ENCODE peak calls at places on chromosomes 5 and 9, in five cellular contexts. E, T, Q, Z and I are unnamed samples.
A peak's percentile ranks its signal among the peaks of the same experiment; 100 is the strongest.

GRCh38 chr9:15142903-15143534 is 164.0 kb downstream of the TTC39B start:
- DNase-seq in E (peak; percentile 65), T (peak; percentile 42), Q (peak; percentile 70), Z (peak; percentile 83), I (peak; percentile 70)

GRCh38 chr9:37542895-37543294 is 33.3 kb downstream of the FBXO10 start:
- DNase-seq in Q (no peak), E (peak; percentile 28), T (no peak), Z (no peak), I (no peak)

GRCh38 chr5:7745882-7746735 is 104.8 kb downstream of the CFAP90 start:
- DNase-seq in Q (peak; percentile 59), E (peak; percentile 84), Z (peak; percentile 92), T (peak; percentile 39), I (peak; percentile 90)

GRCh38 chr9:115109486-115109885 is 8.5 kb downstream of the TNC start:
- DNase-seq in Z (peak; percentile 90), Q (peak; percentile 72), T (peak; percentile 79), E (peak; percentile 54), I (peak; percentile 34)

GRCh38 chr9:126228111-126228778 is 98.4 kb upstream of the MVB12B start:
- DNase-seq in T (no peak), E (no peak), Z (no peak), Q (no peak), I (no peak)

GRCh38 chr5:42586625-42587024 is 163.4 kb downstream of the GHR start:
- DNase-seq in Q (no peak), E (no peak), Z (no peak), T (no peak), I (no peak)

GRCh38 chr5:172245046-172245445 is 38.5 kb downstream of the UBTD2 start:
- DNase-seq in Z (no peak), Q (no peak), E (no peak), T (no peak), I (no peak)

GRCh38 chr9:75185585-75186170 is 97.4 kb downstream of the OSTF1 start:
- DNase-seq in T (no peak), E (peak; percentile 27), Q (no peak), Z (peak; percentile 75), I (peak; percentile 69)

GRCh38 chr9:20001058-20001457 is 212.2 kb upstream of the SLC24A2 start:
- DNase-seq in Q (no peak), T (no peak), Z (no peak), E (no peak), I (no peak)

GRCh38 chr9:20380546-20380945 is 241.8 kb downstream of the MLLT3 start:
- DNase-seq in T (no peak), Z (no peak), Q (no peak), E (no peak), I (no peak)

GRCh38 chr5:15249152-15249551 is 250.8 kb upstream of the FBXL7 start:
- DNase-seq in T (peak; percentile 59), Q (peak; percentile 84), E (peak; percentile 69), Z (no peak), I (no peak)

GRCh38 chr9:128124873-128125574 is 2.5 kb downstream of the PTGES2 start:
- DNase-seq in T (peak; percentile 14), Q (peak; percentile 45), E (peak; percentile 57), Z (peak; percentile 86), I (peak; percentile 76)

GRCh38 chr5:32538031-32538547 is 47.3 kb upstream of the SUB1 start:
- DNase-seq in T (no peak), E (no peak), Z (no peak), Q (no peak), I (no peak)

GRCh38 chr9:33660771-33661170 is 134.6 kb upstream of the PRSS3 start:
- DNase-seq in T (no peak), E (no peak), Z (no peak), Q (no peak), I (no peak)

GRCh38 chr5:132504746-132505145 is 14.2 kb upstream of the IRF1 start:
- DNase-seq in T (no peak), Q (no peak), E (no peak), Z (no peak), I (peak; percentile 2)
- H3K27ac ChIP-seq in T (no peak overlapping the region), Q (no peak overlapping the region), E (no peak overlapping the region), Z (no peak overlapping the region), I (peak overlapping the region; percentile 63)

GRCh38 chr5:138243794-138244193 is 30.6 kb downstream of the GFRA3 start:
- DNase-seq in E (no peak), Z (peak; percentile 32), Q (no peak), T (no peak), I (no peak)

GRCh38 chr5:138240690-138241385 is 27.7 kb upstream of the CDC23 start:
- DNase-seq in T (no peak), Q (no peak), Z (no peak), E (no peak), I (no peak)

GRCh38 chr5:138238034-138238433 is 24.9 kb upstream of the CDC23 start:
- DNase-seq in T (no peak), E (no peak), Z (no peak), Q (no peak), I (no peak)

GRCh38 chr5:138245717-138246116 is 28.7 kb downstream of the GFRA3 start:
- DNase-seq in Q (no peak), E (no peak), Z (peak; percentile 75), T (no peak), I (no peak)

GRCh38 chr5:138241688-138242547 is 28.8 kb upstream of the CDC23 start:
- DNase-seq in E (no peak), T (peak; percentile 11), Q (no peak), Z (peak; percentile 43), I (peak; percentile 46)
- H3K4me2 ChIP-seq in E (peak overlapping the region; percentile 73), T (peak overlapping the region; percentile 81), Q (peak overlapping the region; percentile 70), Z (peak overlapping the region; percentile 73), I (peak overlapping the region; percentile 90)

GRCh38 chr9:133826289-133827085 is 88.3 kb upstream of the SARDH start:
- DNase-seq in T (no peak), E (no peak), Q (peak; percentile 11), Z (no peak), I (no peak)

GRCh38 chr9:133824106-133824801 is 86.1 kb upstream of the SARDH start:
- DNase-seq in Z (no peak), Q (no peak), E (no peak), T (no peak), I (no peak)

GRCh38 chr9:133823189-133824105 is 85.3 kb upstream of the SARDH start:
- DNase-seq in E (no peak), Q (no peak), Z (no peak), T (no peak), I (no peak)

GRCh38 chr9:133825555-133826198 is 87.5 kb upstream of the SARDH start:
- DNase-seq in T (peak; percentile 7), E (no peak), Z (no peak), Q (peak; percentile 90), I (no peak)

DNA sequence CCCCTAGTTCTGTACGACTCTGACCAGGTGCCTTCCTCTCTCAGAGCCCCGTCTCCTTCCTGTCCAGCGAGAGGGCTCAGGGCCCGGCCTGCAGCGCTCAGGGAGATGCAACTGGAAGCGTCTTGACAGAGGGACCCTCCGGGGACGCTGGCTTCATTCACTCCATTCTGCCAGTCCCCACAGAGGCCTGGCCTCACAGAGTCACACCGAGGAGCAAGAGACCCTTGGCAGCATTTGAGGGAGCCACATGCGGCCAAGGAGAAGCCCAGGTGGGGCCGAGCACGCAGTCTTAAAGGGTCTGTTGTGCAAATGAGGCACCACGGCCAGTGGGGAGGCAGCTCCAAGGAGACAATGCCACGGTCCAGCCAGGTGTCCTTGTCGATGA is 86.6 kb upstream of the SARDH start:
- DNase-seq in Z (no peak), E (no peak), T (no peak), Q (no peak), I (no peak)
- H3K4me1 ChIP-seq in Z (no peaks in the 10 kb centered on the region), E (no peaks in the 10 kb centered on the region), T (no peaks in the 10 kb centered on the region), Q (peaks cover 14% of the 10 kb centered on the region), I (peaks cover 5% of the 10 kb centered on the region)

DNA sequence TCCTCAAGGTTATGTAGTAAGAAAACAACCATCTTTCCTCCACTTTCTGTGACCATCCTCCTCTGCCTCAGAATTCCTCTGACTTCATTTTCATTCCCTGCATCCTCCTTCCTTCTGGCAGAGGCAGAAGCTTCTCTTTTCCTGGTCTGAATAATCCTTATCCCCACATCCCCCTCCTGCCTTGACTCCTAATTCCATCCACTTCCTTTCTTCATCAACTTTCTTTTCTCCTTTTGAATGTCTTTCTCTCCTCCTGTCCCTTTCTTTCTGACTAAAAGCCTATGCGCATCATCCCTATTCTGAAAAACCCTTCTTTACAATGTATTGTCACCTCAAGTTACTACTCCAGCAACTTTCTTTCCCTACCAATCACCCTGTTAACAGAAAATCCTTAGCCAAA is 79.0 kb downstream of the CDO1 start:
- DNase-seq in T (no peak), E (no peak), Q (no peak), Z (no peak), I (no peak)
- H3K27ac ChIP-seq in T (no peak overlapping the region), E (no peak overlapping the region), Q (no peak overlapping the region), Z (no peak overlapping the region), I (no peak overlapping the region)

GRCh38 chr5:76529464-76530344 is 93.5 kb downstream of the F2RL2 start:
- DNase-seq in T (no peak), Q (no peak), E (no peak), Z (no peak), I (no peak)
- H3K4me2 ChIP-seq in T (no peak overlapping the region), Q (no peak overlapping the region), E (no peak overlapping the region), Z (no peak overlapping the region), I (no peak overlapping the region)

DNA sequence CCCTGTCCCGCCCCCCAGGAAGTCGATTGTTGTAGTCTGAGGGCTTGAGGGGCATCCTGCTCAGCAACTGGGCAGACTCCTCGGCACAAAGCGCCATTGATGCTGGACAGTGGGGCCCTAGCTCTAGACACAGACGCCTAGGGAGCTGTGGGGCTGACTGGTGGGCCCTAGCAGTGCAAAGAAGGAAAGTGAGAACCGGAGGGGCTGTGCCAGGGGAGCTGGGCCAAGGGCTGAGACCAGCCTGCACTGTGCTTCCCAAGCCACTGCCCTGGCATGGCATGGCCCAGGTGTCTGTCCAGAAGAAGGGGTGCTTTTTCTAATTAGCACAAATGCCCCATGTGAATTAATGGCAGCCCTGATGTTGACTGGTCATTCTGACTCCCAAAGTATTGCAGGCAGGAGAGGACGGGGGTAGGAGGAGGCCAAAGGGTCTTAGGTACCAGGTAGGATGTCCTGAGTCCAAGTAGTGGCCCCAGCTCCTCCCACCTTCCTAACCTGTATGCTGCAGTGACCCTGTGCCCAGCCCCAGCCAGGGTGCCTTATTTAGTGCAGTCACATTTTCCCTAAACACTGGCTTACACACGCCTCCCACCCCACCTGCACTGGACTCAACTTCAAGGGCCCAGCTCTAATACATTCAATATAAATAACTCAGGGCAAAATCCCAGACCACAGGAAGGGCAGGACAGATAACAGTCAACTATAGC is 15.9 kb downstream of the TCF7 start:
- DNase-seq in Z (no peak), Q (no peak), T (no peak), E (no peak), I (no peak)
- H3K4me1 ChIP-seq in Z (no peaks in the 10 kb centered on the region), Q (peaks cover 7% of the 10 kb centered on the region), T (peaks cover 27% of the 10 kb centered on the region), E (peaks cover 11% of the 10 kb centered on the region), I (peaks cover 6% of the 10 kb centered on the region)

GRCh38 chr5:149519624-149520023 is 31.6 kb downstream of the CSNK1A1 start:
- DNase-seq in E (no peak), Z (peak; percentile 34), T (no peak), Q (no peak), I (no peak)

GRCh38 chr5:149517461-149518122 is 33.6 kb downstream of the CSNK1A1 start:
- DNase-seq in Q (peak; percentile 23), Z (no peak), T (no peak), E (no peak), I (no peak)

GRCh38 chr5:149526855-149527590 is 24.2 kb downstream of the CSNK1A1 start:
- DNase-seq in Z (no peak), Q (no peak), T (no peak), E (no peak), I (no peak)

GRCh38 chr5:149521739-149522373 is 29.4 kb downstream of the CSNK1A1 start:
- DNase-seq in Z (no peak), E (peak; percentile 87), Q (no peak), T (no peak), I (no peak)
- H3K27ac ChIP-seq in Z (no peak overlapping the region), E (peak overlapping the region; percentile 68), Q (no peak overlapping the region), T (no peak overlapping the region), I (no peak overlapping the region)